ENCODE peak calls at places on chromosome 13, in seven cellular contexts. N is NCI-H1436; B is stimulated activated CD4-positive, alpha-beta T cell treated with anti-CD3 and anti-CD28 coated beads, Interleukin-4, amount 100 ng/mL, for 24 hours; S is T-helper 17 cell; H is HS-27A; U is activated CD8-positive, alpha-beta T cell treated with anti-CD3 and anti-CD28 coated beads for 36 hours; P is iPS-NIHi11. M is an unnamed sample.

GRCh38 chr13:36030670-36031331 is 100.4 kb downstream of the DCLK1 start:
- DNase-seq in B (no peak), P (no peak), S (no peak), N (no peak), H (no peak), U (no peak), M (no peak)

GRCh38 chr13:100304241-100304640 is 215.3 kb downstream of the PCCA start:
- DNase-seq in P (no peak), U (no peak), S (no peak), N (no peak), B (no peak), H (no peak), M (no peak)

GRCh38 chr13:26401578-26402021 is 147.7 kb downstream of the CDK8 start:
- DNase-seq in N (no peak), B (no peak), U (no peak), H (no peak), P (no peak), S (no peak), M (no peak)

GRCh38 chr13:65468628-65469027 is 1761.5 kb downstream of the PCDH9 start:
- DNase-seq in B (no peak), U (no peak), S (no peak), P (no peak), H (no peak), N (no peak), M (no peak)

GRCh38 chr13:31225998-31226675 is 26.4 kb downstream of the B3GLCT start:
- DNase-seq in H (no peak), N (no peak), S (no peak), B (no peak), U (no peak), P (peak), M (no peak)

GRCh38 chr13:43489168-43489730 is 297.5 kb downstream of the ENOX1 start:
- DNase-seq in B (no peak), U (no peak), S (no peak), N (no peak), H (no peak), P (no peak), M (no peak)

GRCh38 chr13:73576291-73576690 is 517.5 kb downstream of the KLF5 start:
- DNase-seq in B (no peak), P (no peak), N (no peak), U (no peak), H (no peak), S (no peak), M (no peak)

GRCh38 chr13:53357582-53357981 is 329.0 kb downstream of the OLFM4 start:
- DNase-seq in N (no peak), S (no peak), P (no peak), H (no peak), U (no peak), B (no peak), M (no peak)

GRCh38 chr13:22665531-22665930 is 515.2 kb upstream of the SGCG start:
- DNase-seq in U (no peak), H (no peak), B (no peak), N (no peak), S (no peak), P (no peak), M (no peak)

GRCh38 chr13:23506821-23507210 is 63.4 kb upstream of the TNFRSF19 start:
- DNase-seq in P (no peak), H (no peak), S (no peak), B (no peak), N (no peak), U (no peak), M (no peak)

GRCh38 chr13:79604752-79605151 is 123.8 kb downstream of the NDFIP2 start:
- DNase-seq in N (no peak), B (no peak), U (no peak), H (no peak), S (no peak), P (no peak), M (no peak)

GRCh38 chr13:95660981-95661581 is 15.9 kb upstream of the DNAJC3 start:
- DNase-seq in S (no peak), N (peak), B (no peak), U (peak), H (no peak), P (peak), M (no peak)

GRCh38 chr13:73708393-73708985 is 425.7 kb downstream of the KLF12 start:
- DNase-seq in U (peak), H (no peak), S (peak), N (peak), P (peak), B (peak), M (no peak)

GRCh38 chr13:94020833-94021232 is 458.6 kb downstream of the DCT start:
- DNase-seq in P (no peak), H (no peak), B (no peak), U (no peak), N (no peak), S (no peak), M (no peak)

GRCh38 chr13:43880930-43881329 is 1.2 kb downstream of the LACC1 start:
- DNase-seq in N (no peak), B (no peak), U (no peak), H (no peak), P (no peak), S (no peak), M (no peak)

GRCh38 chr13:36193151-36193855 is 21.1 kb downstream of the SOHLH2 start:
- DNase-seq in N (peak), S (no peak), H (no peak), B (no peak), U (no peak), P (no peak), M (no peak)

GRCh38 chr13:72109863-72110262 is 242.9 kb upstream of the DACH1 start:
- DNase-seq in H (no peak), P (no peak), B (no peak), N (no peak), U (no peak), S (no peak), M (no peak)

GRCh38 chr13:99471231-99472202 is 29.8 kb upstream of the TM9SF2 start:
- DNase-seq in N (no peak), S (no peak), H (no peak), U (no peak), P (no peak), B (no peak), M (no peak)

GRCh38 chr13:90068658-90069057 is 1278.8 kb upstream of the MIR17HG start:
- DNase-seq in H (no peak), B (no peak), S (no peak), P (no peak), N (no peak), U (no peak), M (no peak)

GRCh38 chr13:40316301-40316700 is 350.1 kb downstream of the FOXO1 start:
- DNase-seq in H (no peak), B (peak), N (no peak), S (no peak), U (peak), P (no peak), M (peak)

GRCh38 chr13:110634558-110634957 is 19.2 kb downstream of the NAXD start:
- DNase-seq in H (no peak), P (no peak), U (no peak), B (no peak), S (no peak), N (no peak), M (no peak)

GRCh38 chr13:26465514-26465913 is 92.0 kb upstream of the WASF3 start:
- DNase-seq in B (no peak), S (no peak), H (no peak), U (no peak), N (no peak), P (no peak), M (no peak)

GRCh38 chr13:42137856-42138537 is 89.5 kb downstream of the DGKH start:
- DNase-seq in H (no peak), N (no peak), P (no peak), S (no peak), U (no peak), B (no peak), M (no peak)

GRCh38 chr13:94267581-94267980 is 211.9 kb downstream of the DCT start:
- DNase-seq in B (no peak), U (no peak), N (peak), H (no peak), P (no peak), S (no peak), M (no peak)

GRCh38 chr13:32443111-32443510 is 15.2 kb upstream of the N4BP2L1 start:
- DNase-seq in P (no peak), B (peak), N (peak), H (no peak), U (peak), S (peak), M (no peak)

GRCh38 chr13:76828316-76828741 is 57.9 kb downstream of the KCTD12 start:
- DNase-seq in H (no peak), S (no peak), B (peak), N (no peak), P (no peak), U (peak), M (no peak)

GRCh38 chr13:44812818-44813217 is 176.5 kb downstream of the NUFIP1 start:
- DNase-seq in N (no peak), B (no peak), U (no peak), S (no peak), P (no peak), H (no peak), M (no peak)

M was measured in activated T-helper 9 cell treated with anti-CD3 and anti-CD28 coated beads, Interleukin-2, amount 50 U/mL, for 16 hours.